ENCODE peak calls at places on chromosomes 4 and X, in four cellular contexts. K, Y, F and C are unnamed samples.

GRCh38 chrX:102765794-102766193 is 45.3 kb downstream of the GPRASP3 start:
- DNase-seq in F (no peak), K (no peak), Y (peak), C (peak)

GRCh38 chrX:110509778-110510510 is 151.3 kb downstream of the RTL9 start:
- DNase-seq in F (no peak), Y (no peak), K (no peak), C (peak)

GRCh38 chr4:155772459-155773195 is 13.8 kb downstream of the GUCY1B1 start:
- DNase-seq in K (no peak), Y (no peak), F (no peak), C (no peak)

GRCh38 chr4:98793658-98794057 is 135.2 kb upstream of the TSPAN5 start:
- DNase-seq in K (no peak), F (no peak), Y (no peak), C (no peak)

GRCh38 chrX:40266490-40267333 is 169.0 kb upstream of the BCOR start:
- DNase-seq in K (peak), Y (peak), F (peak), C (peak)

GRCh38 chr4:152967942-152968341 is 31.8 kb downstream of the FHDC1 start:
- DNase-seq in F (no peak), K (no peak), Y (no peak), C (no peak)

GRCh38 chr4:931194-931959 is 739 bp downstream of the GAK start:
- DNase-seq in Y (peak), F (no peak), K (no peak), C (peak)

GRCh38 chrX:15204130-15204751 is 65.6 kb downstream of the ASB9 start:
- DNase-seq in K (no peak), F (no peak), Y (no peak), C (no peak)

GRCh38 chr4:2832981-2833670 is 10.5 kb upstream of the ADD1 start:
- DNase-seq in Y (peak), F (no peak), K (peak), C (no peak)

GRCh38 chr4:79053754-79054153 is 114.5 kb upstream of the PAQR3 start:
- DNase-seq in Y (no peak), K (no peak), F (no peak), C (no peak)

GRCh38 chr4:23847158-23847557 is 42.7 kb downstream of the PPARGC1A start:
- DNase-seq in Y (no peak), K (no peak), F (no peak), C (no peak)

GRCh38 chr4:159239534-159239933 is 136.7 kb downstream of the RAPGEF2 start:
- DNase-seq in F (no peak), Y (no peak), K (no peak), C (no peak)

GRCh38 chrX:71627588-71628404 is 9.5 kb upstream of the CXCR3 start:
- DNase-seq in Y (no peak), F (no peak), K (no peak), C (no peak)

GRCh38 chr4:15493411-15493810 is 23.7 kb downstream of the CC2D2A start:
- DNase-seq in K (no peak), F (no peak), Y (no peak), C (no peak)

GRCh38 chr4:170089274-170089742 is 448 bp downstream of the AADAT start:
- DNase-seq in K (peak), F (no peak), Y (no peak), C (peak)

GRCh38 chrX:24025741-24026402 is 1.1 kb downstream of the KLHL15 start:
- DNase-seq in Y (no peak), F (no peak), K (peak), C (peak)

GRCh38 chr4:22237846-22238513 is 277.9 kb downstream of the ADGRA3 start:
- DNase-seq in F (no peak), Y (peak), K (no peak), C (no peak)

GRCh38 chr4:20840648-20841190 is 140.5 kb downstream of the PACRGL start:
- DNase-seq in F (no peak), K (no peak), Y (no peak), C (no peak)

GRCh38 chr4:128863314-128864075 is 54.0 kb downstream of the JADE1 start:
- DNase-seq in K (peak), Y (peak), F (peak), C (peak)

GRCh38 chr4:876780-877179 is 50.9 kb upstream of the CPLX1 start:
- DNase-seq in K (no peak), F (no peak), Y (no peak), C (no peak)

GRCh38 chr4:122309988-122310626 is 68.7 kb upstream of the ADAD1 start:
- DNase-seq in F (no peak), K (no peak), Y (no peak), C (no peak)

GRCh38 chrX:10254746-10255145 is 98.0 kb downstream of the CLCN4 start:
- DNase-seq in F (no peak), K (no peak), Y (no peak), C (peak)

GRCh38 chr4:112031712-112032328 is 113.4 kb upstream of the FAM241A start:
- DNase-seq in Y (no peak), K (no peak), F (no peak), C (peak)

GRCh38 chr4:28391877-28392276 is 1531.2 kb downstream of the STIM2 start:
- DNase-seq in K (no peak), F (no peak), Y (no peak), C (no peak)

GRCh38 chrX:41180194-41180902 is 95.1 kb downstream of the USP9X start:
- DNase-seq in F (peak), K (no peak), Y (no peak), C (peak)

GRCh38 chr4:112038861-112039260 is 106.4 kb upstream of the FAM241A start:
- DNase-seq in Y (no peak), K (no peak), F (no peak), C (peak)

GRCh38 chr4:84224522-84224921 is 274.6 kb downstream of the NKX6-1 start:
- DNase-seq in F (no peak), Y (no peak), K (no peak), C (no peak)

GRCh38 chr4:138400528-138400927 is 158.4 kb upstream of the SLC7A11 start:
- DNase-seq in K (no peak), Y (no peak), F (no peak), C (no peak)

GRCh38 chr4:136670265-136670664 is 862.0 kb downstream of the PCDH18 start:
- DNase-seq in F (no peak), Y (no peak), K (no peak), C (no peak)

GRCh38 chr4:78902313-78902712 is 36.9 kb downstream of the PAQR3 start:
- DNase-seq in F (no peak), Y (no peak), K (no peak), C (no peak)

GRCh38 chrX:23742174-23742692 is 843 bp downstream of the ACOT9 start:
- DNase-seq in Y (peak), F (no peak), K (peak), C (peak)

GRCh38 chrX:150517303-150517896 is 51.0 kb upstream of the MTM1 start:
- DNase-seq in Y (no peak), K (no peak), F (no peak), C (no peak)

GRCh38 chr4:3399277-3400194 is 42.2 kb upstream of the HGFAC start:
- DNase-seq in K (no peak), F (no peak), Y (no peak), C (peak)

GRCh38 chrX:46758163-46758955 is 559 bp downstream of the SLC9A7 start:
- DNase-seq in F (no peak), K (no peak), Y (no peak), C (peak)

GRCh38 chrX:20046864-20047263 is 56.0 kb upstream of the BCLAF3 start:
- DNase-seq in F (no peak), K (no peak), Y (no peak), C (no peak)

GRCh38 chr4:106604319-106605051 is 235.9 kb upstream of the GIMD1 start:
- DNase-seq in F (no peak), K (no peak), Y (no peak), C (no peak)

GRCh38 chr4:36332023-36332781 is 50.8 kb downstream of the DTHD1 start:
- DNase-seq in K (no peak), F (no peak), Y (no peak), C (peak)

GRCh38 chrX:74104356-74105065 is 199.5 kb upstream of the ZCCHC13 start:
- DNase-seq in K (no peak), Y (no peak), F (no peak), C (peak)